ENCODE peak calls at places on chromosomes 3 and 15, in four cellular contexts. W is Peyer's patch; D is CD4-positive, CD25-positive, alpha-beta regulatory T cell; N is fibroblast of lung. P is an unnamed sample.

GRCh38 chr3:9146367-9147071 is 102.9 kb downstream of the SRGAP3 start:
- DNase-seq in W (no peak), D (no peak), N (no peak), P (peak; percentile 51)

GRCh38 chr3:47010050-47010712 is 30.7 kb downstream of the NBEAL2 start:
- DNase-seq in W (peak; percentile 51), D (no peak), N (no peak), P (peak; percentile 11)

GRCh38 chr3:171055336-171056178 is 29.0 kb upstream of the SLC2A2 start:
- DNase-seq in W (no peak), D (no peak), N (peak; percentile 91), P (no peak)

GRCh38 chr3:196341142-196341541 is 3.0 kb upstream of the TM4SF19 start:
- DNase-seq in W (no peak), D (no peak), N (peak; percentile 70), P (no peak)

GRCh38 chr3:48400824-48401433 is 28.9 kb downstream of the FBXW12 start:
- DNase-seq in W (peak; percentile 46), D (peak; percentile 64), N (peak; percentile 40), P (peak; percentile 68)

GRCh38 chr3:71128951-71129350 is 454.6 kb downstream of the FOXP1 start:
- DNase-seq in W (no peak), D (no peak), N (no peak), P (no peak)

GRCh38 chr3:170079466-170080165 is 41.8 kb downstream of the GPR160 start:
- DNase-seq in W (no peak), D (no peak), N (no peak), P (no peak)

GRCh38 chr3:195224156-195224979 is 46.6 kb downstream of the XXYLT1 start:
- DNase-seq in W (peak; percentile 32), D (no peak), N (no peak), P (no peak)

GRCh38 chr3:177337548-177338331 is 140.5 kb upstream of the TBL1XR1 start:
- DNase-seq in W (no peak), D (no peak), N (peak; percentile 88), P (no peak)

GRCh38 chr15:67290319-67290718 is 35.7 kb downstream of the IQCH start:
- DNase-seq in W (no peak), D (no peak), N (peak; percentile 4), P (no peak)

GRCh38 chr3:16906679-16907078 is 21.9 kb downstream of the PLCL2 start:
- DNase-seq in W (no peak), D (no peak), N (peak; percentile 64), P (peak; percentile 40)

GRCh38 chr15:101362359-101362758 is 67.3 kb upstream of the SNRPA1 start:
- DNase-seq in W (no peak), D (no peak), N (no peak), P (no peak)

GRCh38 chr3:143063018-143063417 is 56.6 kb upstream of the CHST2 start:
- DNase-seq in W (no peak), D (no peak), N (no peak), P (no peak)

GRCh38 chr3:71109241-71109976 is 474.1 kb downstream of the FOXP1 start:
- DNase-seq in W (no peak), D (no peak), N (peak; percentile 83), P (no peak)

GRCh38 chr15:69760263-69760855 is 307.7 kb downstream of the RPLP1 start:
- DNase-seq in W (no peak), D (no peak), N (peak; percentile 27), P (no peak)

GRCh38 chr3:188348445-188349244 is 194.7 kb downstream of the LPP start:
- DNase-seq in W (peak; percentile 78), D (no peak), N (peak; percentile 97), P (peak; percentile 21)

GRCh38 chr3:31377045-31377642 is 155.6 kb upstream of the STT3B start:
- DNase-seq in W (no peak), D (no peak), N (peak; percentile 93), P (no peak)

GRCh38 chr15:40084657-40085056 is 24.0 kb downstream of the BMF start:
- DNase-seq in W (no peak), D (no peak), N (no peak), P (no peak)

GRCh38 chr3:149585401-149585726 is 72.5 kb downstream of the WWTR1 start:
- DNase-seq in W (no peak), D (no peak), N (peak; percentile 79), P (no peak)

GRCh38 chr3:149589332-149589731 is 68.5 kb downstream of the WWTR1 start:
- DNase-seq in W (no peak), D (no peak), N (peak; percentile 84), P (no peak)

GRCh38 chr3:149587383-149587782 is 70.4 kb downstream of the WWTR1 start:
- DNase-seq in W (no peak), D (no peak), N (no peak), P (no peak)

GRCh38 chr3:149588909-149589308 is 68.9 kb downstream of the WWTR1 start:
- DNase-seq in W (no peak), D (no peak), N (no peak), P (no peak)

DNA sequence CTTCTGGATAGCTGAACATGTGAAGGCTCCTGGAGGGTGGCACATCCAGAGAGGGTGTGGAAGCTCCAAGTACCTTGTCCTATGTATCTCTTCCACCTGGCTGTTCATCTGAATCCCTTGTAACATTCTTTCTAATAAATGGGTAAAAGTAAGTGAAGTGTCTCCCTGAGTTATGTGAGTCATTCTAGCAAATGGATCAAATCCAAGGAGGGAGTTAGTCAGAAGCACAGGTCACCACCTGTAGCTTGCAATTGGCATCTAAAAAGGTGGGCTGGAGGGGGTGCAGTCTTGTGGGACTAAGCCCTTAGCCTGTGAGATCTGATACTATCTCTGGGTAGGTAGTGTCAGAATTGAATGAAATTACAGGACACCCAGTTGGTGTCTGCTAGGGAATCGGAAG is 71.0 kb downstream of the WWTR1 start:
- DNase-seq in W (no peak), D (no peak), N (peak; percentile 84), P (no peak)
- H3K27ac ChIP-seq in W (no peak overlapping the region), D (no peak overlapping the region), N (no peak overlapping the region), P (no peak overlapping the region)

GRCh38 chr15:81224232-81224631 is 27.6 kb downstream of the IL16 start:
- DNase-seq in W (no peak), D (no peak), N (no peak), P (no peak)

GRCh38 chr15:81227716-81228115 is 31.0 kb downstream of the IL16 start:
- DNase-seq in W (no peak), D (no peak), N (no peak), P (no peak)

GRCh38 chr15:81222007-81222406 is 25.3 kb downstream of the IL16 start:
- DNase-seq in W (no peak), D (no peak), N (no peak), P (no peak)

GRCh38 chr15:81223346-81223971 is 26.8 kb downstream of the IL16 start:
- DNase-seq in W (no peak), D (no peak), N (no peak), P (no peak)

GRCh38 chr15:81225161-81225671 is 28.5 kb downstream of the IL16 start:
- DNase-seq in W (no peak), D (no peak), N (no peak), P (peak; percentile 25)
- H3K27ac ChIP-seq in W (no peak overlapping the region), D (no peak overlapping the region), N (no peak overlapping the region), P (no peak overlapping the region)

GRCh38 chr3:138938877-138939562 is 7.9 kb downstream of the FOXL2 start:
- DNase-seq in W (no peak), D (no peak), N (no peak), P (no peak)

GRCh38 chr3:138941259-138941885 is 5.6 kb downstream of the FOXL2 start:
- DNase-seq in W (peak; percentile 72), D (no peak), N (peak; percentile 32), P (peak; percentile 54)

GRCh38 chr3:138942271-138942670 is 4.7 kb downstream of the FOXL2 start:
- DNase-seq in W (no peak), D (no peak), N (no peak), P (no peak)

GRCh38 chr3:138939563-138940241 is 7.2 kb downstream of the FOXL2 start:
- DNase-seq in W (no peak), D (no peak), N (no peak), P (no peak)

GRCh38 chr3:138940446-138940845 is 6.5 kb downstream of the FOXL2 start:
- DNase-seq in W (no peak), D (no peak), N (no peak), P (no peak)
- H3K27ac ChIP-seq in W (no peak overlapping the region), D (no peak overlapping the region), N (no peak overlapping the region), P (no peak overlapping the region)

DNA sequence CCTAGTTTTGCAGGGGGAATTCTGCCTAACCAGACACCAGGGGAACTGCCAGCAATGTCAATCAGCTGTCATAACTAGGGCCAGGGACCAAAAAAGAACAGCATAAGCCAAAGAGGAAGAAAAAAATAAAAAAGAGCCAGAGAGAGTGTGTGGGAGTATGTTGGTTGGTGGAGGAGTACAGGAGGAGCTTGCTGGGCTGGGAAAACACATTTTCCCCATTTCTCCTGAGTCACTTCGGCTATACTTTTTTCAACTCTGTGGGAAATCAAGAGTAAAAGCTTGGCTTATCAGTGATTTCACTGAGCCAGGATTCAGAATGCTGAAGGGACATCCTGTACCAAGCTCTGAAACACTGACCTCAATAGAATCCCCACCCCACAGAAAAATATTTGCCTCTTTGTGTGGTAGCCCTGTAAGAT is 144.7 kb upstream of the DPH6 start:
- DNase-seq in W (no peak), D (no peak), N (peak; percentile 94), P (no peak)
- H3K27ac ChIP-seq in W (no peak overlapping the region), D (no peak overlapping the region), N (no peak overlapping the region), P (peak overlapping the region; percentile 38)

GRCh38 chr3:13235897-13236296 is 162.7 kb upstream of the IQSEC1 start:
- DNase-seq in W (no peak), D (no peak), N (no peak), P (no peak)

GRCh38 chr3:13234155-13234505 is 160.9 kb upstream of the IQSEC1 start:
- DNase-seq in W (no peak), D (no peak), N (no peak), P (no peak)

GRCh38 chr3:13233487-13234154 is 160.4 kb upstream of the IQSEC1 start:
- DNase-seq in W (no peak), D (no peak), N (no peak), P (no peak)

GRCh38 chr3:13235079-13235478 is 161.8 kb upstream of the IQSEC1 start:
- DNase-seq in W (no peak), D (no peak), N (no peak), P (no peak)

DNA sequence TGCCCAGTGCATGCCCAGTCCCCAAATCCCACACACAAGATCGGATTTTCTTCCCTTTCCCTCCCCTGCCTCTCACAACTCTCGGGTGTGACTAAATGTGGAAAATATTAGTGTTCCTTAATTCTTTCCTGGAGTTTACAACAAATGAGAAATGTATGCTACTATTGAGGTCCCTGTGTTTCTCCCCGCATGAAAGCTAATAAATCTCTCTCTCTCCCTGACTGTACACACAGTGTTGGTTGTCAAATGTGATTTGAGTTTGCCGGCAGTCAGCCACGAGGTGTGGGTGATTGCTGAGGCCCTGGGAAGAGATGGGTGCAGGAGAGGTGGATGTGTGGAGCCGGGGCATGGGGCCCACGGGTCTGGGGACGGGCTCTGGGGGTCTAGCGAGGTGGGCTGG is 161.4 kb upstream of the IQSEC1 start:
- DNase-seq in W (no peak), D (no peak), N (no peak), P (no peak)
- H3K27ac ChIP-seq in W (no peak overlapping the region), D (no peak overlapping the region), N (no peak overlapping the region), P (no peak overlapping the region)

P was measured in transverse colon.